ENCODE peak calls at places on chromosomes 2 and 18, in four cellular contexts. One of them, this sample, is unnamed.

GRCh38 chr2:166882851-166883250 is 5.4 kb upstream of the XIRP2 start:
- DNase-seq in EL: no peak
- DNase-seq in nephron progenitor cell: no peak
- DNase-seq in hypothalamus: no peak
- DNase-seq in this sample: no peak

GRCh38 chr2:224137208-224137607 is 98.1 kb upstream of the SERPINE2 start:
- DNase-seq in EL: no peak
- DNase-seq in nephron progenitor cell: no peak
- DNase-seq in hypothalamus: no peak
- DNase-seq in this sample: no peak

GRCh38 chr2:51013060-51013746 is 18.7 kb downstream of the NRXN1 start:
- DNase-seq in EL: no peak
- DNase-seq in nephron progenitor cell: peak; percentile 10
- DNase-seq in hypothalamus: no peak
- DNase-seq in this sample: no peak

GRCh38 chr2:70242552-70242951 is 5.9 kb downstream of the TIA1 start:
- DNase-seq in EL: no peak
- DNase-seq in nephron progenitor cell: no peak
- DNase-seq in hypothalamus: no peak
- DNase-seq in this sample: no peak

GRCh38 chr2:173358617-173359016 is 3.9 kb downstream of the CDCA7 start:
- DNase-seq in EL: no peak
- DNase-seq in nephron progenitor cell: no peak
- DNase-seq in hypothalamus: no peak
- DNase-seq in this sample: no peak

GRCh38 chr2:29293830-29294438 is 178.7 kb downstream of the CLIP4 start:
- DNase-seq in EL: peak; percentile 18
- DNase-seq in nephron progenitor cell: peak; percentile 85
- DNase-seq in hypothalamus: no peak
- DNase-seq in this sample: no peak

GRCh38 chr18:34834897-34835296 is 124.8 kb downstream of the DTNA start:
- DNase-seq in EL: no peak
- DNase-seq in nephron progenitor cell: no peak
- DNase-seq in hypothalamus: no peak
- DNase-seq in this sample: no peak

GRCh38 chr2:159637988-159638501 is 21.7 kb upstream of the BAZ2B start:
- DNase-seq in EL: peak; percentile 84
- DNase-seq in nephron progenitor cell: no peak
- DNase-seq in hypothalamus: no peak
- DNase-seq in this sample: no peak

GRCh38 chr18:36757081-36757480 is 71.7 kb downstream of the TPGS2 start:
- DNase-seq in EL: peak; percentile 67
- DNase-seq in nephron progenitor cell: no peak
- DNase-seq in hypothalamus: no peak
- DNase-seq in this sample: no peak

GRCh38 chr2:163877316-163877715 is 141.5 kb upstream of the FIGN start:
- DNase-seq in EL: peak; percentile 65
- DNase-seq in nephron progenitor cell: peak; percentile 4
- DNase-seq in hypothalamus: no peak
- DNase-seq in this sample: no peak

GRCh38 chr2:70607121-70607551 is 53.5 kb upstream of the TGFA start:
- DNase-seq in EL: no peak
- DNase-seq in nephron progenitor cell: no peak
- DNase-seq in hypothalamus: no peak
- DNase-seq in this sample: no peak

GRCh38 chr2:240403358-240404104 is 31.9 kb upstream of the GPC1 start:
- DNase-seq in EL: no peak
- DNase-seq in nephron progenitor cell: no peak
- DNase-seq in hypothalamus: no peak
- DNase-seq in this sample: no peak

GRCh38 chr2:200479617-200480292 is 30.1 kb downstream of the KCTD18 start:
- DNase-seq in EL: peak; percentile 82
- DNase-seq in nephron progenitor cell: no peak
- DNase-seq in hypothalamus: no peak
- DNase-seq in this sample: no peak

GRCh38 chr2:148888003-148888501 is 13.0 kb downstream of the KIF5C start:
- DNase-seq in EL: no peak
- DNase-seq in nephron progenitor cell: peak; percentile 41
- DNase-seq in hypothalamus: no peak
- DNase-seq in this sample: no peak

GRCh38 chr2:240254337-240255164 is 114.1 kb upstream of the OTOS start:
- DNase-seq in EL: no peak
- DNase-seq in nephron progenitor cell: no peak
- DNase-seq in hypothalamus: no peak
- DNase-seq in this sample: no peak

GRCh38 chr18:26091047-26091630 is 726 bp upstream of the SS18 start:
- DNase-seq in EL: no peak
- DNase-seq in nephron progenitor cell: no peak
- DNase-seq in hypothalamus: no peak
- DNase-seq in this sample: peak; percentile 47

GRCh38 chr2:96800762-96801463 is 15.2 kb upstream of the CNNM3 start:
- DNase-seq in EL: peak; percentile 27
- DNase-seq in nephron progenitor cell: peak; percentile 72
- DNase-seq in hypothalamus: peak; percentile 15
- DNase-seq in this sample: peak; percentile 63

GRCh38 chr2:121104721-121105141 is 180.3 kb downstream of the TFCP2L1 start:
- DNase-seq in EL: no peak
- DNase-seq in nephron progenitor cell: peak; percentile 57
- DNase-seq in hypothalamus: no peak
- DNase-seq in this sample: no peak

GRCh38 chr2:44137872-44138551 is 30.7 kb upstream of the PPM1B start:
- DNase-seq in EL: no peak
- DNase-seq in nephron progenitor cell: no peak
- DNase-seq in hypothalamus: no peak
- DNase-seq in this sample: no peak

GRCh38 chr2:96917008-96917575 is 47.2 kb upstream of the SEMA4C start:
- DNase-seq in EL: no peak
- DNase-seq in nephron progenitor cell: no peak
- DNase-seq in hypothalamus: no peak
- DNase-seq in this sample: no peak

GRCh38 chr2:47038656-47039501 is 116.2 kb downstream of the STPG4 start:
- DNase-seq in EL: no peak
- DNase-seq in nephron progenitor cell: no peak
- DNase-seq in hypothalamus: no peak
- DNase-seq in this sample: no peak

GRCh38 chr2:119253114-119253702 is 29.6 kb downstream of the STEAP3 start:
- DNase-seq in EL: peak; percentile 50
- DNase-seq in nephron progenitor cell: no peak
- DNase-seq in hypothalamus: no peak
- DNase-seq in this sample: no peak

GRCh38 chr2:88626171-88627054 is 851 bp downstream of the EIF2AK3 start:
- DNase-seq in EL: peak; percentile 21
- DNase-seq in nephron progenitor cell: peak; percentile 63
- DNase-seq in hypothalamus: no peak
- DNase-seq in this sample: no peak

GRCh38 chr18:10797882-10798281 is 272.1 kb downstream of the NAPG start:
- DNase-seq in EL: no peak
- DNase-seq in nephron progenitor cell: no peak
- DNase-seq in hypothalamus: no peak
- DNase-seq in this sample: no peak

GRCh38 chr18:62187543-62188378 is 706 bp downstream of the RELCH start:
- DNase-seq in EL: peak; percentile 31
- DNase-seq in nephron progenitor cell: peak; percentile 55
- DNase-seq in hypothalamus: no peak
- DNase-seq in this sample: peak; percentile 22

GRCh38 chr2:71665168-71666093 is 212.1 kb downstream of the DYSF start:
- DNase-seq in EL: no peak
- DNase-seq in nephron progenitor cell: no peak
- DNase-seq in hypothalamus: no peak
- DNase-seq in this sample: no peak

GRCh38 chr18:11987527-11987926 is 6.2 kb downstream of the IMPA2 start:
- DNase-seq in EL: no peak
- DNase-seq in nephron progenitor cell: no peak
- DNase-seq in hypothalamus: no peak
- DNase-seq in this sample: no peak

GRCh38 chr18:31740180-31740579 is 20.5 kb downstream of the SLC25A52 start:
- DNase-seq in EL: no peak
- DNase-seq in nephron progenitor cell: no peak
- DNase-seq in hypothalamus: no peak
- DNase-seq in this sample: no peak

GRCh38 chr18:24342347-24342746 is 55.3 kb downstream of the OSBPL1A start:
- DNase-seq in EL: peak; percentile 60
- DNase-seq in nephron progenitor cell: no peak
- DNase-seq in hypothalamus: no peak
- DNase-seq in this sample: no peak

GRCh38 chr18:8828798-8829197 is 123.4 kb downstream of the MTCL1 start:
- DNase-seq in EL: no peak
- DNase-seq in nephron progenitor cell: no peak
- DNase-seq in hypothalamus: no peak
- DNase-seq in this sample: no peak

GRCh38 chr2:23465982-23466381 is 81.0 kb downstream of the KLHL29 start:
- DNase-seq in EL: no peak
- DNase-seq in nephron progenitor cell: no peak
- DNase-seq in hypothalamus: no peak
- DNase-seq in this sample: no peak

GRCh38 chr18:907171-907879 is 2.7 kb downstream of the ADCYAP1 start:
- DNase-seq in EL: no peak
- DNase-seq in nephron progenitor cell: peak; percentile 67
- DNase-seq in hypothalamus: no peak
- DNase-seq in this sample: no peak

GRCh38 chr2:170369894-170370293 is 191.9 kb downstream of the MYO3B start:
- DNase-seq in EL: peak; percentile 4
- DNase-seq in nephron progenitor cell: no peak
- DNase-seq in hypothalamus: no peak
- DNase-seq in this sample: no peak

GRCh38 chr18:73060666-73061270 is 193.0 kb upstream of the NETO1 start:
- DNase-seq in EL: peak; percentile 41
- DNase-seq in nephron progenitor cell: no peak
- DNase-seq in hypothalamus: no peak
- DNase-seq in this sample: no peak